ENCODE peak calls at places on chromosomes 4 and X, in nine cellular contexts. J is HFF-Myc, N is activated B cell treated with CpG ODN at 0.5 μM for 24 hours, Y is A549, V is ascending aorta, X is left lung, C is B cell, W is GM20000, P is right atrium auricular region. G is an unnamed sample.

GRCh38 chr4:40719008-40719623 is 30.6 kb upstream of the NSUN7 start:
- DNase-seq in J (no peak), N (no peak), Y (peak), V (no peak), X (no peak), C (no peak), W (peak), P (no peak), G (no peak)

GRCh38 chr4:161403781-161404180 is 760.0 kb downstream of the FSTL5 start:
- DNase-seq in J (no peak), N (no peak), Y (no peak), V (no peak), X (no peak), C (no peak), W (no peak), P (no peak), G (no peak)

GRCh38 chr4:26687728-26688127 is 103.8 kb downstream of the TBC1D19 start:
- DNase-seq in J (peak), N (no peak), Y (no peak), V (no peak), X (no peak), C (no peak), W (no peak), P (no peak), G (no peak)

GRCh38 chr4:33696586-33696985 is 2547.7 kb downstream of the ARAP2 start:
- DNase-seq in J (no peak), N (no peak), Y (no peak), V (no peak), X (no peak), C (no peak), W (no peak), P (no peak), G (no peak)

GRCh38 chr4:184174571-184175488 is 42.8 kb downstream of the ENPP6 start:
- DNase-seq in J (no peak), N (no peak), Y (no peak), V (no peak), X (no peak), C (no peak), W (no peak), P (no peak), G (no peak)

GRCh38 chr4:139184129-139184528 is 7.1 kb upstream of the ELF2 start:
- DNase-seq in J (no peak), N (no peak), Y (peak), V (no peak), X (no peak), C (no peak), W (peak), P (no peak), G (no peak)

GRCh38 chr4:180665481-180665880 is 1577.7 kb upstream of the TENM3 start:
- DNase-seq in J (no peak), N (no peak), Y (no peak), V (no peak), X (no peak), C (no peak), W (no peak), P (no peak), G (no peak)

GRCh38 chrX:106894978-106895452 is 8.1 kb downstream of the RIPPLY1 start:
- DNase-seq in J (peak), N (no peak), Y (peak), V (no peak), X (no peak), C (no peak), W (no peak), P (no peak), G (no peak)

GRCh38 chr4:64799751-64800150 is 390.5 kb upstream of the TECRL start:
- DNase-seq in J (no peak), N (no peak), Y (no peak), V (no peak), X (peak), C (no peak), W (no peak), P (no peak), G (no peak)

GRCh38 chr4:71550220-71551190 is 211.7 kb downstream of the SLC4A4 start:
- DNase-seq in J (peak), N (no peak), Y (peak), V (no peak), X (no peak), C (no peak), W (no peak), P (no peak), G (no peak)

GRCh38 chr4:153249199-153250154 is 45.2 kb downstream of the TRIM2 start:
- DNase-seq in J (no peak), N (peak), Y (no peak), V (peak), X (peak), C (peak), W (peak), P (peak), G (peak)

GRCh38 chr4:10157478-10158354 is 41.1 kb upstream of the WDR1 start:
- DNase-seq in J (peak), N (no peak), Y (peak), V (peak), X (no peak), C (peak), W (peak), P (peak), G (no peak)

GRCh38 chrX:41386222-41386990 is 52.4 kb downstream of the DDX3X start:
- DNase-seq in J (no peak), N (no peak), Y (no peak), V (no peak), X (no peak), C (no peak), W (no peak), P (no peak), G (no peak)

GRCh38 chr4:7212101-7212674 is 19.9 kb downstream of the SORCS2 start:
- DNase-seq in J (no peak), N (no peak), Y (no peak), V (no peak), X (peak), C (no peak), W (no peak), P (no peak), G (no peak)

GRCh38 chrX:2793752-2794151 is 35.0 kb upstream of the GYG2 start:
- DNase-seq in J (no peak), N (no peak), Y (no peak), V (no peak), X (no peak), C (no peak), W (no peak), P (no peak), G (no peak)

GRCh38 chr4:47195706-47196105 is 164.3 kb downstream of the GABRB1 start:
- DNase-seq in J (no peak), N (no peak), Y (no peak), V (no peak), X (no peak), C (no peak), W (no peak), P (no peak), G (no peak)

GRCh38 chr4:96465834-96466233 is 625.9 kb downstream of the PDHA2 start:
- DNase-seq in J (no peak), N (no peak), Y (no peak), V (no peak), X (no peak), C (no peak), W (no peak), P (no peak), G (no peak)

GRCh38 chrX:153828723-153829548 is 1.4 kb downstream of the PDZD4 start:
- DNase-seq in J (no peak), N (no peak), Y (peak), V (no peak), X (no peak), C (no peak), W (peak), P (no peak), G (no peak)

GRCh38 chrX:46444011-46444410 is 101.2 kb downstream of the ZNF674 start:
- DNase-seq in J (peak), N (no peak), Y (peak), V (no peak), X (no peak), C (no peak), W (no peak), P (no peak), G (no peak)

GRCh38 chr4:145230726-145231125 is 50.3 kb upstream of the OTUD4 start:
- DNase-seq in J (no peak), N (no peak), Y (no peak), V (no peak), X (no peak), C (no peak), W (no peak), P (no peak), G (no peak)

GRCh38 chr4:89110986-89111832 is at the start of gene TIGD2:
- DNase-seq in J (peak), N (peak), Y (peak), V (peak), X (peak), C (peak), W (peak), P (peak), G (peak)

GRCh38 chrX:30150196-30150895 is 65.0 kb upstream of the MAGEB2 start:
- DNase-seq in J (no peak), N (no peak), Y (no peak), V (no peak), X (no peak), C (no peak), W (no peak), P (no peak), G (no peak)

GRCh38 chrX:39309721-39310152 is 508.5 kb downstream of the MID1IP1 start:
- DNase-seq in J (peak), N (no peak), Y (peak), V (no peak), X (no peak), C (no peak), W (peak), P (no peak), G (no peak)

DNA sequence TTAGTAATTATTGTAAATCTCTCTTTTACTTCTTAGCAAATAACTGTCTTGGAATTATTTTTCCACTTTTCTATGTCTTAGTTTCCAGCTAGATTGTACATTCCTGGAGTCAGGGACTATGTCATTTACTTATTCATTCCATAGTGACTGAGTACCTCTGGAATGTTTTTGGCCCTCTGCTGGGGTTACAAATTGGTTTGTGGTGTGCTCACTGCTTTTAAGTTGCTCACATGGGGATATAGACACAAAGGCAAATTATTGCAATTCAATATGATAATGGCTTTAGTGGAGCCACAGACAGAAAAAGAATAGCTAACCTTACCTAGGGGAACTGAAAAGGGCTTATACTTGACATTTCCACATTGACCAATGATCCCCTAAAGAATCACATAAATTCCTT is 63.7 kb upstream of the PDGFRA start:
- DNase-seq in J (peak), N (no peak), Y (no peak), V (no peak), X (no peak), C (no peak), W (no peak), P (no peak), G (no peak)
- TF ChIP-seq CTCF in J (no peak), N (no peak), Y (no peak), V (no peak), X (no peak), C (no peak), W (no peak), P (no peak), G (no peak)

DNA sequence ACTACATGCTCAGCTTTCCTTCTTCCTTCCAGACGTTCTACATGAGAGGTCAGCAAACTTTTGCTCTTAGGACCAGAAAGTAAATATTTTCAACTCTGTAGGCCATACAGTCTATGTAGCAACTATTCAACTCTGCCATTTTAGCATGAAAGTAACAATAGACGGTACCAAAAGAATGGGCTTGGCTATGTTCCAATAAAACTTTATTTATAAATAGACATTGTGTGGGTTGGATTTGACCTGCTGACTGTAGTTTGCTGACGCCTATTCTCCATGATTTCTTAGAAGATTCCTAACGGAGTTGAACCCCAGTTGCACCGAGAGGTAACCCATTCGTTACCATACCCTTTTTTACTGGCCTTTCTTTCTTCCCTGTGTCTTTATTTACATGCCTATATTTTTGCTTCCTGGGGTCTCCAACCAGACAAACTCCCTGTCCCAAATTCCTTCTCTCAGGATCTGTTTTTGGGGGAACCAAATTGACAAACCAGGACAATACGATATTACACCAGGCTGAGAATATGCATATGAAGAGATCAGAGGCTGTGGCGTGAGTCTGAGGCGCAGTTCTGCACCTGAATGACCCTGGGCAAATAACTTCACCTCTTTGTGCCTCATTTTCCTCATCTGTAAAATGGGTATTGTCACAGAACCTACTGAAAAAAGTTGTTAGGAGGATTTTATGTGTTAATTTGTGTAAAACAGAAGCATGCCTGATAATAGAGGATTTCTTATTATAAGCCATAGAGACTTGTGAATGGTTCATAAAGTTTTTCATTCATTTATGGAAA is 10.4 kb upstream of the PTTG2 start:
- DNase-seq in J (no peak), N (no peak), Y (no peak), V (no peak), X (no peak), C (no peak), W (no peak), P (no peak), G (no peak)
- TF ChIP-seq CTCF in J (no peak), N (no peak), Y (no peak), V (no peak), X (no peak), C (no peak), W (no peak), P (no peak), G (no peak)

DNA sequence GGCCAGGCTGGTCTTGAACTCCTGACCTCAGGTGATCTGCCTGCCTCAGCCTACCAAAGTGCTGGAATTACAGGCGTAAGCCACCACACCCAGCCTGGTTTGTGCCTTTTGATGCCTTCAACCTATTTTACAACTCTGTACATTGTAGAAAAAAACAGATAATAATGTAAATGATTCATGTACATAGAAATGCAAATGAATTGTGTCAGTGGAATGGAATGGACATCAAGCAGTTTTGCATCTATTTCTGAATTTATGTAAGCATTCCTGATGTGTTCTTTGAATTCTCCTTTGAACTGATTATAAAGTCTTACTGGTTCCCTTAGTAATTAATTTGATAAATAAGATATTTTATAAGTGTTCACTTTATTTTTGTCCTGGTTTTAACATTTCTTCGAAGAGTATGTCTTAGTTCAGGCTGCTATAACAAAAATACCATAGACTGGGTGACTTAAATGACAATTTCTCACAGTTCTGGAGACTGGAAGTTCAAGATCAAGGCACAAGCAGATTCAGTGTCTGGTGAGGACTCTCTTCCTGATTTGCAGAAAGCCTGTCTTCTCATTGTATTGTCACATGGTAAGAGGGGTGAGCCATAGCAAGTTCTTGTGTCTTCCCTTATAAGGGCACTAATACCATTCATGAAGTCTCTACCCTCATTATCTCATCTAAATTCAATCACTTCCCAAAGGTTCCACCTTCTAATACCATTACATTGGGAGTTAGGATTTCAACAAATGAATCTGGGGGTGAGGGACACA is 162.2 kb upstream of the S100G start:
- DNase-seq in J (no peak), N (no peak), Y (no peak), V (no peak), X (no peak), C (no peak), W (no peak), P (no peak), G (no peak)
- TF ChIP-seq CTCF in J (no peak), N (no peak), Y (no peak), V (no peak), X (no peak), C (no peak), W (no peak), P (no peak), G (no peak)

GRCh38 chrX:131762802-131763234 is 218.9 kb downstream of the OR13H1 start:
- DNase-seq in J (no peak), N (no peak), Y (peak), V (peak), X (no peak), C (no peak), W (no peak), P (no peak), G (no peak)
- TF ChIP-seq CTCF in J (no peak), N (no peak), Y (peak), V (peak), X (peak), C (no peak), W (no peak), P (peak), G (no peak)

GRCh38 chr4:186666750-186667149 is 56.9 kb downstream of the FAT1 start:
- DNase-seq in J (no peak), N (no peak), Y (no peak), V (no peak), X (no peak), C (no peak), W (no peak), P (no peak), G (no peak)

GRCh38 chr4:186666252-186666651 is 57.4 kb downstream of the FAT1 start:
- DNase-seq in J (no peak), N (no peak), Y (peak), V (no peak), X (no peak), C (no peak), W (no peak), P (no peak), G (no peak)

GRCh38 chr4:186669735-186670134 is 53.9 kb downstream of the FAT1 start:
- DNase-seq in J (no peak), N (no peak), Y (no peak), V (no peak), X (no peak), C (no peak), W (no peak), P (no peak), G (no peak)

GRCh38 chr4:186669159-186669720 is 54.4 kb downstream of the FAT1 start:
- DNase-seq in J (peak), N (no peak), Y (peak), V (no peak), X (peak), C (no peak), W (no peak), P (no peak), G (no peak)
- TF ChIP-seq CTCF in J (peak), N (no peak), Y (peak), V (peak), X (peak), C (no peak), W (no peak), P (peak), G (no peak)

GRCh38 chr4:94356444-94356843 is 13.8 kb upstream of the HPGDS start:
- DNase-seq in J (no peak), N (no peak), Y (no peak), V (no peak), X (no peak), C (no peak), W (no peak), P (no peak), G (no peak)
- TF ChIP-seq CTCF in J (no peak), N (no peak), Y (no peak), V (no peak), X (no peak), C (no peak), W (no peak), P (no peak), G (no peak)

GRCh38 chr4:169940460-169940859 is 85.7 kb downstream of the MFAP3L start:
- DNase-seq in J (no peak), N (no peak), Y (no peak), V (no peak), X (no peak), C (no peak), W (no peak), P (no peak), G (no peak)
- TF ChIP-seq CTCF in J (no peak), N (no peak), Y (no peak), V (no peak), X (no peak), C (no peak), W (no peak), P (no peak), G (no peak)

DNA sequence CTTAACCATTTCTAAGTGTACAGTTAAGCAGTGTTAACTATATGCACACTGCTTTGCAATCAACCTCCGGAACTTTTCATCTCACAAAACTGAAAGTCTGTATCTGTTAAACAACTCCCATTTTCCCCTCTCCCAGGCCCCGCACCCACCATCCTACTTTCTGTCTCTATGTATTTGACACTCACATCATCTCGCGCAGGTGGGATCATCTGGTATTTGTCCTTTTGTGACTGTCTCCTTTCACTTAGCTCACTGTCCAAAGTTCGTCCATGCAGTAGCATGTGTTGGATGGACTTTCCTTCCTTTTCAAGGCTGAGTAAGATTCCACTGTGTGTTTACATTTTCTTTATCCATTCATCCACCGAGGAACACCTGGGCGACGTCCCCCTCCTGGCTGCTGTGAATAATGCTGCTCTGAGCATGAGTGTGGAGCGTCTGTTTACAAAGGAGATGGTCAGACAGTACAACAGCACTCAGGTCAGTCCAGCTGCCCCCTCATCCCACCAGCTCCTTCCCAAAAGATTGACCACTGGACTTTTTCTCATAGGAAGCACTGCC is 39.8 kb downstream of the DCTD start:
- DNase-seq in J (no peak), N (no peak), Y (no peak), V (peak), X (no peak), C (no peak), W (no peak), P (no peak), G (no peak)
- TF ChIP-seq CTCF in J (no peak), N (no peak), Y (no peak), V (no peak), X (no peak), C (no peak), W (no peak), P (no peak), G (no peak)

G was measured in natural killer cell.